ENCODE peak calls at places on chromosomes 13 and 19, in four cellular contexts. I, G, S and Y are unnamed samples.

GRCh38 chr13:31204592-31204991 is 4.8 kb downstream of the B3GLCT start:
- DNase-seq in I (peak), S (no peak), G (no peak), Y (no peak)

GRCh38 chr19:30014770-30015169 is 72.7 kb downstream of the URI1 start:
- DNase-seq in G (no peak), I (no peak), S (no peak), Y (no peak)

GRCh38 chr13:98401936-98402335 is 175.0 kb downstream of the STK24 start:
- DNase-seq in I (no peak), S (no peak), G (no peak), Y (no peak)

GRCh38 chr13:49859568-49859967 is 67.1 kb upstream of the KPNA3 start:
- DNase-seq in I (no peak), S (no peak), G (no peak), Y (no peak)

GRCh38 chr13:111572956-111573355 is 252.5 kb downstream of the TEX29 start:
- DNase-seq in S (no peak), G (no peak), I (no peak), Y (no peak)

GRCh38 chr19:57825501-57825900 is 4.6 kb upstream of the ZNF587B start:
- DNase-seq in G (no peak), S (no peak), I (no peak), Y (no peak)

GRCh38 chr19:55257461-55258411 is 1.1 kb downstream of the PPP6R1 start:
- DNase-seq in S (no peak), G (no peak), I (peak), Y (no peak)

GRCh38 chr19:29672933-29673336 is 7.7 kb downstream of the PLEKHF1 start:
- DNase-seq in S (no peak), I (peak), G (no peak), Y (peak)

GRCh38 chr13:93227280-93227905 is 786 bp downstream of the GPC6 start:
- DNase-seq in I (no peak), G (peak), S (no peak), Y (no peak)

GRCh38 chr13:111865826-111866225 is 201.1 kb upstream of the SOX1 start:
- DNase-seq in G (no peak), S (no peak), I (no peak), Y (no peak)

GRCh38 chr19:15252398-15253018 is 20.3 kb upstream of the EPHX3 start:
- DNase-seq in I (no peak), G (peak), S (no peak), Y (no peak)

GRCh38 chr19:16587031-16588023 is 15.1 kb upstream of the SLC35E1 start:
- DNase-seq in G (peak), I (peak), S (peak), Y (no peak)

GRCh38 chr19:48596237-48596636 is 10.3 kb upstream of the SPACA4 start:
- DNase-seq in S (no peak), G (no peak), I (no peak), Y (no peak)

GRCh38 chr13:52096748-52097147 is 32.1 kb downstream of the NEK5 start:
- DNase-seq in S (no peak), I (no peak), G (no peak), Y (no peak)

GRCh38 chr19:17854061-17854460 is 5.6 kb upstream of the RPL18A start:
- DNase-seq in I (no peak), G (no peak), S (no peak), Y (no peak)

GRCh38 chr19:53311044-53311443 is 22.5 kb upstream of the ZNF845 start:
- DNase-seq in I (no peak), G (no peak), S (no peak), Y (no peak)

GRCh38 chr13:45040626-45041025 is 51.3 kb downstream of the GPALPP1 start:
- DNase-seq in I (peak), S (no peak), G (no peak), Y (no peak)

GRCh38 chr19:29259153-29259552 is 46.2 kb upstream of the UQCRFS1 start:
- DNase-seq in S (no peak), G (no peak), I (peak), Y (no peak)

GRCh38 chr19:29479941-29480340 is 45.9 kb upstream of the VSTM2B start:
- DNase-seq in S (no peak), G (no peak), I (no peak), Y (no peak)

GRCh38 chr13:80884031-80884785 is 543.3 kb upstream of the SPRY2 start:
- DNase-seq in I (no peak), S (no peak), G (no peak), Y (no peak)

GRCh38 chr19:35986111-35986510 is 8.9 kb upstream of the SDHAF1 start:
- DNase-seq in G (no peak), S (no peak), I (no peak), Y (no peak)

GRCh38 chr19:45999653-46000121 is 4.4 kb downstream of the CCDC61 start:
- DNase-seq in S (no peak), I (no peak), G (no peak), Y (no peak)

GRCh38 chr19:39169143-39169810 is 27.5 kb upstream of the NCCRP1 start:
- DNase-seq in I (no peak), G (no peak), S (no peak), Y (no peak)

GRCh38 chr13:30027569-30028455 is 177.4 kb upstream of the UBL3 start:
- DNase-seq in S (no peak), I (no peak), G (no peak), Y (no peak)

GRCh38 chr19:51016798-51017683 is 2.5 kb downstream of the KLK10 start:
- DNase-seq in I (peak), S (peak), G (peak), Y (no peak)

GRCh38 chr19:52739576-52739975 is 4.7 kb upstream of the ZNF611 start:
- DNase-seq in I (no peak), G (no peak), S (no peak), Y (no peak)

GRCh38 chr19:52749780-52750179 is 14.9 kb upstream of the ZNF611 start:
- DNase-seq in G (no peak), S (no peak), I (no peak), Y (no peak)

GRCh38 chr13:63700366-63700765 is 2284.7 kb upstream of the PCDH20 start:
- DNase-seq in I (no peak), G (no peak), S (no peak), Y (no peak)

GRCh38 chr13:48976677-48977625 is 1.2 kb downstream of the FNDC3A start:
- DNase-seq in S (peak), G (no peak), I (peak), Y (no peak)

GRCh38 chr19:13079542-13079986 is 23.1 kb downstream of the LYL1 start:
- DNase-seq in I (no peak), S (no peak), G (no peak), Y (no peak)

GRCh38 chr13:77386880-77387606 is 60.1 kb upstream of the MYCBP2 start:
- DNase-seq in G (peak), I (no peak), S (peak), Y (no peak)
- H3K27ac ChIP-seq in G (peak), I (no peak), S (peak), Y (no peak)

DNA sequence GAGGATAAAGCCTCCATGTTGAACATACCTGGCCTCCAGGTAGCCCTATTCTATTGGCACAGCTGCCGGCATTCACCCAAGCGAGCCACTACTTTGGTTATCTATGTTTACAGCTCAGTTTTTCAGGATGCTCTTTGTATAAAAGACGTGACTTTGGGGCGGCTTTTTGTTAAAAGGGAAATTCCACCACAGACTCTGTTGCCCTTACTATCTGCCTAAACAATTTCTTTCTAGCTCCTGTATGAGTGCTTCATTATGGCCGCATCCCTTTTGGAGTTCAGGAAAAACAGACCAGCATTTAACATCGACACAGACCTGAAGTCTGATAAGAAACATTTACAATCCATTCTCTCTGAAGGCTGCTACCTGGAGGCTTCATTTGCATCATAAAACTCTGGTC is 9.1 kb upstream of the IGSF23 start:
- DNase-seq in G (no peak), I (no peak), S (no peak), Y (no peak)
- H3K27ac ChIP-seq in G (no peak), I (no peak), S (no peak), Y (no peak)

DNA sequence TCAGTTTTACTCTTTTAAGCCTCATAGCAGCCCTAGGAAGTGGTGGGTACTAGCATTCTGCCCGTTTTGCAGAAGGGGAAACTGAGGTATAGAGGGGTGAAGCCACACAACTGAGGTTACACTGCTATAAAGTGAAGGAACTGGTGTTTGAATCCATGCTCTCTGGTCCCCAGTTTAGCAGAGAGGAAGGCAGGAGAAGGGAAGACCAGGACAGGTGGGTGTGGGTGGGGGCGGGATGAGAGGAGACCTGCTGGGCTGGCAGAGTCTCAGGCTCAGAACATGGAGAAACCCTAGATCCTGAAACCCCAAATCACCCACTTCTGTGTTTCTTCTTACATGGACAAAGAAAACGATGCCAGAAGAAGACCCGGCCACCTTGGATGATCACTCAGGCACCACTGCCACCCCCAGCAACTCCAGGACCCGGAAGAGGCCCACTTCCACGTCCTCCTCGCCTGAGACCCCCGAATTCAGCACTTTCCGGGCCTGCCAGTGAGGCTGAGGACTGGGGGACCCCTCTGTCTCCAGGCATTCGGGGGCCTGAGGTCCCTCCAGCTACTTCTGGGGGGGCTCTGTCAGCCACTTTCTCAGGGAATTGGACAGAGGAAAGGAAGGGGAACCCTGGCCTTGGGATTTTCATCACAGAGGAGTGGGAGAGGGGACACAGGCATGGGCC is 2.3 kb upstream of the CARM1 start:
- DNase-seq in I (no peak), G (no peak), S (no peak), Y (no peak)
- H3K27ac ChIP-seq in I (no peak), G (no peak), S (no peak), Y (no peak)

GRCh38 chr19:40639638-40639982 is 38.4 kb downstream of the LTBP4 start:
- DNase-seq in S (no peak), G (no peak), I (no peak), Y (no peak)

GRCh38 chr19:40641306-40641705 is 40.1 kb downstream of the LTBP4 start:
- DNase-seq in G (peak), I (no peak), S (no peak), Y (no peak)

GRCh38 chr19:40642062-40642706 is 41.0 kb downstream of the LTBP4 start:
- DNase-seq in G (no peak), I (no peak), S (no peak), Y (no peak)

GRCh38 chr19:40642757-40643325 is 41.7 kb downstream of the LTBP4 start:
- DNase-seq in G (no peak), I (no peak), S (no peak), Y (no peak)

DNA sequence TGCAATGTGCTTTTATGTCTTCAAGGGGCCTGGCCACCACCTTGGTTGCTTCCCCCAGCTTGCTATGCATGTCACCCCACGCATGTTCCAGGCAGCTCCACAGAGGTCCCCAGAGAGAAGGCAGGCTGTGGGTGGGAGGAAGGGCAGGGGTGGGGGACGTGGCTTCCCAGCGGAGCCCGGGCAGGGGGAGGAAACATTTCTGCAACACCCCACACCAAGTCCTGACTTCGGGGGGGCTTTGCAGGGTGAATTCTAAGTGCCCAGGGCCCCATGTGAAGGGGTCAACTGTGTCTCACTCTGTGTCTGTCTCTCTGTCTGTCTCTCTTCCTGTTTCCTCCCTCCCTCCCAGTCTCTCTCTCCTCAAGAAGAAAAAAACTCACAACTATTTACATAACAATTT is 39.6 kb downstream of the LTBP4 start:
- DNase-seq in S (no peak), G (peak), I (no peak), Y (no peak)
- H3K27ac ChIP-seq in S (peak), G (peak), I (no peak), Y (no peak)

GRCh38 chr19:41303941-41304340 is 6.0 kb upstream of the CCDC97 start:
- DNase-seq in S (no peak), G (no peak), I (no peak), Y (no peak)

GRCh38 chr19:41305923-41306322 is 4.0 kb upstream of the CCDC97 start:
- DNase-seq in I (no peak), S (no peak), G (no peak), Y (no peak)

GRCh38 chr19:41306394-41306793 is 3.6 kb upstream of the CCDC97 start:
- DNase-seq in I (no peak), S (no peak), G (peak), Y (no peak)

GRCh38 chr19:41302624-41303351 is 7.2 kb upstream of the CCDC97 start:
- DNase-seq in S (no peak), I (peak), G (no peak), Y (peak)

GRCh38 chr19:41304706-41305483 is 5.1 kb upstream of the CCDC97 start:
- DNase-seq in G (no peak), S (no peak), I (no peak), Y (no peak)
- H3K27ac ChIP-seq in G (no peak), S (no peak), I (peak), Y (peak)